ENCODE peak calls at places on chromosomes 6 and 20, in five cellular contexts. One of them, this sample, is unnamed.
A peak's percentile ranks its signal among the peaks of the same experiment; 100 is the strongest.

GRCh38 chr6:144434308-144434990 is 149.3 kb downstream of the UTRN start:
- ATAC-seq in HepG2: no peak
- ATAC-seq in upper lobe of left lung: no peak
- ATAC-seq in K562: no peak
- ATAC-seq in HCT116: peak; percentile 30
- ATAC-seq in this sample: no peak

GRCh38 chr6:119658917-119659316 is 309.4 kb upstream of the MAN1A1 start:
- ATAC-seq in HepG2: no peak
- ATAC-seq in upper lobe of left lung: no peak
- ATAC-seq in K562: no peak
- ATAC-seq in HCT116: no peak
- ATAC-seq in this sample: no peak

GRCh38 chr6:88908598-88909548 is 54.5 kb downstream of the RNGTT start:
- ATAC-seq in HepG2: peak; percentile 50
- ATAC-seq in upper lobe of left lung: peak; percentile 40
- ATAC-seq in K562: peak; percentile 51
- ATAC-seq in HCT116: peak; percentile 11
- ATAC-seq in this sample: no peak

GRCh38 chr6:87078983-87079616 is 15.8 kb downstream of the CGA start:
- ATAC-seq in HepG2: peak; percentile 99
- ATAC-seq in upper lobe of left lung: peak; percentile 83
- ATAC-seq in K562: peak; percentile 99
- ATAC-seq in HCT116: peak; percentile 100
- ATAC-seq in this sample: peak; percentile 48

GRCh38 chr20:48767269-48767960 is 60.4 kb downstream of the PREX1 start:
- ATAC-seq in HepG2: no peak
- ATAC-seq in upper lobe of left lung: no peak
- ATAC-seq in K562: no peak
- ATAC-seq in HCT116: no peak
- ATAC-seq in this sample: no peak

GRCh38 chr6:49515485-49516146 is 15.9 kb downstream of the GLYATL3 start:
- ATAC-seq in HepG2: no peak
- ATAC-seq in upper lobe of left lung: no peak
- ATAC-seq in K562: peak; percentile 68
- ATAC-seq in HCT116: no peak
- ATAC-seq in this sample: no peak

GRCh38 chr6:132907915-132908314 is 93.5 kb downstream of the RPS12 start:
- ATAC-seq in HepG2: no peak
- ATAC-seq in upper lobe of left lung: no peak
- ATAC-seq in K562: no peak
- ATAC-seq in HCT116: peak; percentile 62
- ATAC-seq in this sample: no peak

GRCh38 chr6:7085911-7086310 is 21.9 kb upstream of the RREB1 start:
- ATAC-seq in HepG2: no peak
- ATAC-seq in upper lobe of left lung: no peak
- ATAC-seq in K562: no peak
- ATAC-seq in HCT116: no peak
- ATAC-seq in this sample: no peak

GRCh38 chr20:12111431-12112088 is 193.9 kb downstream of the BTBD3 start:
- ATAC-seq in HepG2: no peak
- ATAC-seq in upper lobe of left lung: no peak
- ATAC-seq in K562: no peak
- ATAC-seq in HCT116: no peak
- ATAC-seq in this sample: no peak

GRCh38 chr6:161613711-161614110 is 339.9 kb upstream of the AGPAT4 start:
- ATAC-seq in HepG2: no peak
- ATAC-seq in upper lobe of left lung: no peak
- ATAC-seq in K562: no peak
- ATAC-seq in HCT116: no peak
- ATAC-seq in this sample: no peak

GRCh38 chr6:107304421-107305025 is 154.8 kb downstream of the PDSS2 start:
- ATAC-seq in HepG2: no peak
- ATAC-seq in upper lobe of left lung: no peak
- ATAC-seq in K562: no peak
- ATAC-seq in HCT116: peak; percentile 89
- ATAC-seq in this sample: no peak

GRCh38 chr6:37607949-37608348 is 89.7 kb downstream of the MDGA1 start:
- ATAC-seq in HepG2: peak; percentile 73
- ATAC-seq in upper lobe of left lung: no peak
- ATAC-seq in K562: peak; percentile 76
- ATAC-seq in HCT116: peak; percentile 57
- ATAC-seq in this sample: no peak
- TF ChIP-seq CTCF in HepG2: peak; percentile 42
- TF ChIP-seq CTCF in upper lobe of left lung: no peak
- TF ChIP-seq CTCF in K562: peak; percentile 60
- TF ChIP-seq CTCF in HCT116: peak; percentile 59
- TF ChIP-seq CTCF in this sample: no peak

DNA sequence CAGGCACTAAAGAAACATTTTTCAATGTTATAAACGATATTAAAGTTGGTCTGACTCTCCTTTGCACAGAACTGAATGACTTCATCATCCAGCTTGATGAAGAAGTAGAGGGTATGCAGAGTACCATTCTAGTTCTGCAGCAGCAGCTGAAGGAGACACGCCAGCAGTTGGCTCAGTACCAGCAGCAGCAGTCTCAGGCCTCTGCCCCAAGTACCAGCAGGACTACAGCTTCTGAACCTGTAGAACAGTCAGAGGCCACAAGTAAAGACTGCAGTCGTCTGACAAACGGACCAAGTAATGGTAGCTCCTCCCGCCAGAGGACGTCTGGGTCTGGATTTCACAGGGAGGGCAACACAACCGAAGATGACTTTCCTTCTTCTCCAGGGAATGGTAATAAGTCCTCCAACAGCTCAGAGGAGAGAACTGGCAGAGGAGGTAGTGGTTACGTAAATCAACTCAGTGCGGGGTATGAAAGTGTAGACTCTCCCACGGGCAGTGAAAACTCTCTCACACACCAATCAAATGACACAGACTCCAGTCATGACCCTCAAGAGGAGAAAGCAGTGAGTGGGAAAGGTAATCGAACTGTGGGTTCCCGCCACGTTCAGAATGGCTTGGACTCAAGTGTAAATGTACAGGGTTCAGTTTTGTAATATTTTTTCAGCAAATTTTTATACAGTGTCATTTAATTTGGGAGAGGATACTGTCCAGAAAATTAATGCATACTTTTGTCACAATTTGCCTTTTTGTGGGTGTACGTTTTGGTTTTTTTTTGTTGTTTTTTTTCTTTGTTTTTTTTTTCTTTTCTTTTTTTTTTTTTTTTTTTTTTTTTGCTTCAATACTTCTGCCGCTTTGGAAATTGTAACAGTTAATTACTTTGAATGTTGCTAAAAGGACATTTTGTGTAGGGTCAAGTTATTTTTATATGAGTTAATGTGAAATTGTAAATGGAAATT is 6.6 kb upstream of the ACAT2 start:
- ATAC-seq in HepG2: no peak
- ATAC-seq in upper lobe of left lung: no peak
- ATAC-seq in K562: no peak
- ATAC-seq in HCT116: no peak
- ATAC-seq in this sample: peak; percentile 31
- TF ChIP-seq POLR2AphosphoS5 in HepG2: peak; percentile 10
- TF ChIP-seq POLR2AphosphoS5 in upper lobe of left lung: no peak
- TF ChIP-seq POLR2AphosphoS5 in K562: no peak
- TF ChIP-seq POLR2AphosphoS5 in HCT116: peak; percentile 16
- TF ChIP-seq POLR2AphosphoS5 in this sample: no peak

GRCh38 chr20:25295386-25296093 is 47.7 kb downstream of the PYGB start:
- ATAC-seq in HepG2: peak; percentile 6
- ATAC-seq in upper lobe of left lung: no peak
- ATAC-seq in K562: no peak
- ATAC-seq in HCT116: no peak
- ATAC-seq in this sample: peak; percentile 47
- TF ChIP-seq POLR2A in HepG2: no peak
- TF ChIP-seq POLR2A in upper lobe of left lung: no peak
- TF ChIP-seq POLR2A in K562: no peak
- TF ChIP-seq POLR2A in HCT116: no peak
- TF ChIP-seq POLR2A in this sample: no peak

DNA sequence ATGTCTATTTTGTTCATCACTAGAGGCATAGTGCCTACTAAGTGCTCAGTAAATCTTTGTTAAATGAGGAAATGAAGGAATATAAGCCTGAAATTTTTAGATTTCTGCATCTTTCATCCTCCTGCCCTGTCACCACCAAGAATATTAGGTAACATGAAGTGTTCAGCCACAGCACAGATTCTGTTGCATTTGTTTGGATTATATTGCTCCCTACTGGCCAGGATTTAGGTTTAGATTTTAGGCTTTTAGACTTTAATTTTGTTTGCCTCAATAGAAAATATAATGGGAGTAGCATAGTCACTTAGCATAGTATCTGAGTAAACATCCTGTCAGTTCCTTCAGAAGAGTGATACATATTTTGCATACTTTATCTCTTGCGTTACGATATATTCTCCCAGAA is 14.2 kb downstream of the FARS2 start:
- ATAC-seq in HepG2: no peak
- ATAC-seq in upper lobe of left lung: no peak
- ATAC-seq in K562: no peak
- ATAC-seq in HCT116: no peak
- ATAC-seq in this sample: no peak
- TF ChIP-seq CTCF in HepG2: peak; percentile 33
- TF ChIP-seq CTCF in upper lobe of left lung: no peak
- TF ChIP-seq CTCF in K562: no peak
- TF ChIP-seq CTCF in HCT116: no peak
- TF ChIP-seq CTCF in this sample: no peak

DNA sequence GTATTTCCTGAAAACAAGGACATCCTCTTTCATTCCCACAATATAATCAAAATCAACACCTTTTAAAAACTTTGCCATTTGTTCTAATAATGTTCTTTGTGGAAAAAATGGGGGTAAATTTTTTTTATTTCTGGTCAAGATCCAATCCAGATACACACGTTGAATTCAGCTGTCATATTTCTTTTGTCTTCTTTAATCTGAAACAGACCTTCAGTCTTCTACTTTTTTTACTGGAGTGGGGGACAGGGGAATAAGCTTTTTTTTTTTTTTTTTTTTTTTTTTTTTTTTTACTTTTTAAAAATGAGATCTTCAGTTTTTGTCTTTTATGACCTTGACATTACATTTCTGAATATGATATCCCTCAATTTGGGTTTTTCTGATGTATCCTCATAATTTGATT is 69.1 kb downstream of the SCAND1 start:
- ATAC-seq in HepG2: no peak
- ATAC-seq in upper lobe of left lung: no peak
- ATAC-seq in K562: no peak
- ATAC-seq in HCT116: no peak
- ATAC-seq in this sample: no peak
- TF ChIP-seq POLR2AphosphoS5 in HepG2: no peak
- TF ChIP-seq POLR2AphosphoS5 in upper lobe of left lung: no peak
- TF ChIP-seq POLR2AphosphoS5 in K562: no peak
- TF ChIP-seq POLR2AphosphoS5 in HCT116: no peak
- TF ChIP-seq POLR2AphosphoS5 in this sample: no peak